ENCODE peak calls at places on chromosomes 6 and 20, in six cellular contexts. A is NCI-H1417; D is ureter; X is ELR; O is AML-193; R is activated CD8-positive, alpha-beta memory T cell treated with anti-CD3 and anti-CD28 coated beads, Interleukin-2, amount 50 U/mL, for 48 hours. G is an unnamed sample.
A peak's percentile ranks its signal among the peaks of the same experiment; 100 is the strongest.

GRCh38 chr6:168342626-168343025 is 23.0 kb upstream of the DACT2 start:
- DNase-seq in A (no peak), D (peak; percentile 85), X (no peak), O (no peak), R (no peak), G (no peak)

GRCh38 chr6:144158133-144158532 is 7.8 kb downstream of the STX11 start:
- DNase-seq in A (no peak), D (no peak), X (peak; percentile 55), O (no peak), R (no peak), G (no peak)

GRCh38 chr20:58139849-58140786 is 88.3 kb downstream of the ANKRD60 start:
- DNase-seq in A (no peak), D (peak; percentile 29), X (no peak), O (no peak), R (peak; percentile 26), G (no peak)

GRCh38 chr20:38680492-38681118 is 43.7 kb upstream of the SLC32A1 start:
- DNase-seq in A (no peak), D (no peak), X (peak; percentile 50), O (no peak), R (no peak), G (no peak)

GRCh38 chr6:40512340-40512739 is 74.8 kb downstream of the LRFN2 start:
- DNase-seq in A (no peak), D (no peak), X (no peak), O (no peak), R (no peak), G (no peak)

GRCh38 chr6:121105461-121105860 is 228.8 kb downstream of the TBC1D32 start:
- DNase-seq in A (no peak), D (no peak), X (no peak), O (no peak), R (no peak), G (no peak)

GRCh38 chr6:164048840-164049239 is 634.3 kb downstream of the QKI start:
- DNase-seq in A (no peak), D (no peak), X (peak; percentile 24), O (no peak), R (no peak), G (no peak)

GRCh38 chr6:82877213-82878195 is 188.1 kb downstream of the UBE3D start:
- DNase-seq in A (no peak), D (peak; percentile 42), X (no peak), O (no peak), R (no peak), G (no peak)

GRCh38 chr6:166588691-166589333 is 2.3 kb upstream of the RAMACL start:
- DNase-seq in A (no peak), D (no peak), X (peak; percentile 10), O (peak; percentile 31), R (no peak), G (no peak)

GRCh38 chr6:163712569-163712966 is 298.1 kb downstream of the QKI start:
- DNase-seq in A (no peak), D (no peak), X (no peak), O (no peak), R (no peak), G (no peak)

GRCh38 chr20:13458860-13459451 is 179.8 kb downstream of the TASP1 start:
- DNase-seq in A (peak; percentile 8), D (no peak), X (peak; percentile 54), O (peak; percentile 12), R (no peak), G (peak; percentile 68)

GRCh38 chr6:24908555-24908954 is 27.2 kb downstream of the RIPOR2 start:
- DNase-seq in A (no peak), D (no peak), X (peak; percentile 11), O (no peak), R (no peak), G (no peak)

GRCh38 chr6:13453771-13454251 is 33.6 kb downstream of the GFOD1 start:
- DNase-seq in A (peak; percentile 4), D (no peak), X (peak; percentile 85), O (no peak), R (peak; percentile 66), G (no peak)

GRCh38 chr6:161367472-161367871 is 93.6 kb upstream of the AGPAT4 start:
- DNase-seq in A (no peak), D (no peak), X (no peak), O (no peak), R (no peak), G (no peak)

GRCh38 chr6:157223021-157223430 is 100.3 kb downstream of the TMEM242 start:
- DNase-seq in A (no peak), D (peak; percentile 37), X (peak; percentile 17), O (peak; percentile 63), R (peak; percentile 51), G (no peak)

GRCh38 chr20:46699651-46700359 is 9.6 kb upstream of the SLC2A10 start:
- DNase-seq in A (no peak), D (no peak), X (peak; percentile 72), O (no peak), R (no peak), G (no peak)

GRCh38 chr6:116370717-116371383 is at the start of gene DSE:
- DNase-seq in A (peak; percentile 55), D (peak; percentile 86), X (peak; percentile 85), O (peak; percentile 12), R (peak; percentile 72), G (peak; percentile 80)

GRCh38 chr20:23272176-23273029 is 78.2 kb upstream of the NXT1 start:
- DNase-seq in A (no peak), D (peak; percentile 32), X (no peak), O (no peak), R (no peak), G (no peak)

GRCh38 chr6:150392452-150393220 is 23.8 kb downstream of the IYD start:
- DNase-seq in A (no peak), D (no peak), X (no peak), O (no peak), R (no peak), G (no peak)

GRCh38 chr20:33522256-33522820 is 32.4 kb downstream of the CBFA2T2 start:
- DNase-seq in A (no peak), D (no peak), X (no peak), O (no peak), R (peak; percentile 53), G (no peak)

GRCh38 chr6:153790048-153790447 is 249.0 kb upstream of the OPRM1 start:
- DNase-seq in A (peak; percentile 4), D (no peak), X (peak; percentile 79), O (no peak), R (no peak), G (no peak)

GRCh38 chr6:45818655-45819054 is 197.0 kb downstream of the CLIC5 start:
- DNase-seq in A (no peak), D (no peak), X (no peak), O (no peak), R (no peak), G (no peak)

GRCh38 chr20:237479-237878 is 10.4 kb downstream of the DEFB129 start:
- DNase-seq in A (no peak), D (no peak), X (no peak), O (peak; percentile 58), R (peak; percentile 55), G (no peak)

GRCh38 chr20:2292711-2293110 is 3.1 kb upstream of the TGM3 start:
- DNase-seq in A (no peak), D (no peak), X (no peak), O (peak; percentile 97), R (no peak), G (no peak)

GRCh38 chr6:25089442-25089841 is 153.7 kb upstream of the RIPOR2 start:
- DNase-seq in A (no peak), D (no peak), X (peak; percentile 34), O (peak; percentile 15), R (no peak), G (no peak)

GRCh38 chr6:150406948-150407347 is 38.1 kb downstream of the IYD start:
- DNase-seq in A (no peak), D (no peak), X (no peak), O (no peak), R (no peak), G (no peak)

GRCh38 chr6:8182209-8182845 is 80.0 kb upstream of the EEF1E1 start:
- DNase-seq in A (no peak), D (no peak), X (peak; percentile 28), O (peak; percentile 68), R (no peak), G (no peak)

GRCh38 chr20:9775176-9775575 is 63.7 kb downstream of the PAK5 start:
- DNase-seq in A (no peak), D (no peak), X (no peak), O (no peak), R (no peak), G (no peak)

GRCh38 chr6:12280458-12280857 is 9.7 kb upstream of the EDN1 start:
- DNase-seq in A (no peak), D (no peak), X (peak; percentile 87), O (no peak), R (no peak), G (no peak)

GRCh38 chr6:100775667-100776066 is 105.5 kb downstream of the ASCC3 start:
- DNase-seq in A (no peak), D (no peak), X (peak; percentile 13), O (no peak), R (no peak), G (no peak)

GRCh38 chr6:109580519-109580918 is 97.5 kb upstream of the ZBTB24 start:
- DNase-seq in A (no peak), D (no peak), X (peak; percentile 39), O (no peak), R (no peak), G (no peak)

GRCh38 chr6:165584541-165584940 is 78.5 kb downstream of the PDE10A start:
- DNase-seq in A (no peak), D (no peak), X (no peak), O (no peak), R (no peak), G (no peak)

GRCh38 chr20:25056601-25057233 is 1.2 kb downstream of the ACSS1 start:
- DNase-seq in A (no peak), D (no peak), X (no peak), O (peak; percentile 57), R (no peak), G (peak; percentile 47)

GRCh38 chr6:30304002-30304401 is 22.7 kb upstream of the TRIM39 start:
- DNase-seq in A (no peak), D (no peak), X (no peak), O (no peak), R (no peak), G (no peak)

GRCh38 chr6:52846002-52846401 is 5.4 kb upstream of the GSTA5 start:
- DNase-seq in A (no peak), D (no peak), X (no peak), O (no peak), R (no peak), G (no peak)

GRCh38 chr6:25971187-25971811 is 8.7 kb downstream of the TRIM38 start:
- DNase-seq in A (no peak), D (no peak), X (peak; percentile 89), O (peak; percentile 48), R (no peak), G (no peak)

GRCh38 chr6:1416191-1416764 is 26.9 kb downstream of the FOXF2 start:
- DNase-seq in A (no peak), D (no peak), X (no peak), O (no peak), R (no peak), G (peak; percentile 45)